ENCODE peak calls at places on chromosome 11, in four cellular contexts. One of them, this sample, is unnamed.

GRCh38 chr11:124768914-124769313 is 6.8 kb upstream of the ESAM start:
- DNase-seq in ovary: no peak
- DNase-seq in small intestine: peak; percentile 72
- DNase-seq in colonic mucosa: peak; percentile 74
- DNase-seq in this sample: no peak

GRCh38 chr11:61626580-61627380 is 45.9 kb upstream of the SYT7 start:
- DNase-seq in colonic mucosa: peak; percentile 84
- DNase-seq in small intestine: peak; percentile 42
- DNase-seq in ovary: no peak
- DNase-seq in this sample: no peak

GRCh38 chr11:31873115-31873514 is 62.0 kb upstream of the PAX6 start:
- DNase-seq in ovary: no peak
- DNase-seq in small intestine: no peak
- DNase-seq in colonic mucosa: no peak
- DNase-seq in this sample: no peak

GRCh38 chr11:128632151-128632791 is 44.9 kb upstream of the ETS1 start:
- DNase-seq in small intestine: peak; percentile 17
- DNase-seq in ovary: peak; percentile 48
- DNase-seq in colonic mucosa: no peak
- DNase-seq in this sample: peak; percentile 16

GRCh38 chr11:63911440-63911839 is 5.5 kb downstream of the RCOR2 start:
- DNase-seq in ovary: no peak
- DNase-seq in small intestine: no peak
- DNase-seq in colonic mucosa: no peak
- DNase-seq in this sample: no peak

GRCh38 chr11:96189351-96189750 is 153.6 kb downstream of the MAML2 start:
- DNase-seq in colonic mucosa: no peak
- DNase-seq in ovary: no peak
- DNase-seq in small intestine: no peak
- DNase-seq in this sample: no peak

GRCh38 chr11:10666976-10667892 is 26.3 kb downstream of the IRAG1 start:
- DNase-seq in small intestine: no peak
- DNase-seq in colonic mucosa: no peak
- DNase-seq in ovary: no peak
- DNase-seq in this sample: peak; percentile 51

GRCh38 chr11:95711945-95712221 is 77.7 kb downstream of the FAM76B start:
- DNase-seq in colonic mucosa: no peak
- DNase-seq in small intestine: no peak
- DNase-seq in ovary: no peak
- DNase-seq in this sample: no peak

GRCh38 chr11:82701847-82702520 is 31.7 kb downstream of the FAM181B start:
- DNase-seq in small intestine: peak; percentile 35
- DNase-seq in ovary: no peak
- DNase-seq in colonic mucosa: peak; percentile 22
- DNase-seq in this sample: peak; percentile 5

GRCh38 chr11:115219378-115219777 is 284.8 kb downstream of the CADM1 start:
- DNase-seq in small intestine: no peak
- DNase-seq in colonic mucosa: no peak
- DNase-seq in ovary: no peak
- DNase-seq in this sample: no peak

GRCh38 chr11:115590254-115590653 is 86.0 kb upstream of the CADM1 start:
- DNase-seq in colonic mucosa: no peak
- DNase-seq in ovary: no peak
- DNase-seq in small intestine: peak; percentile 8
- DNase-seq in this sample: no peak

GRCh38 chr11:72534859-72535547 is 100.7 kb upstream of the CLPB start:
- DNase-seq in ovary: no peak
- DNase-seq in small intestine: no peak
- DNase-seq in colonic mucosa: no peak
- DNase-seq in this sample: no peak

GRCh38 chr11:75966546-75967287 is 151.7 kb downstream of the UVRAG start:
- DNase-seq in colonic mucosa: no peak
- DNase-seq in ovary: no peak
- DNase-seq in small intestine: no peak
- DNase-seq in this sample: peak; percentile 12

GRCh38 chr11:17393472-17393871 is 5.0 kb upstream of the KCNJ11 start:
- DNase-seq in ovary: no peak
- DNase-seq in small intestine: no peak
- DNase-seq in colonic mucosa: no peak
- DNase-seq in this sample: no peak

GRCh38 chr11:12192796-12193514 is 82.6 kb downstream of the MICAL2 start:
- DNase-seq in small intestine: no peak
- DNase-seq in ovary: no peak
- DNase-seq in colonic mucosa: no peak
- DNase-seq in this sample: no peak

GRCh38 chr11:127962416-127962815 is 624.9 kb downstream of the ETS1 start:
- DNase-seq in colonic mucosa: no peak
- DNase-seq in ovary: no peak
- DNase-seq in small intestine: no peak
- DNase-seq in this sample: no peak

GRCh38 chr11:94140154-94140655 is 11.6 kb downstream of the PANX1 start:
- DNase-seq in small intestine: no peak
- DNase-seq in colonic mucosa: no peak
- DNase-seq in ovary: no peak
- DNase-seq in this sample: no peak

GRCh38 chr11:76284161-76284560 is 77.9 kb upstream of the WNT11 start:
- DNase-seq in ovary: no peak
- DNase-seq in small intestine: no peak
- DNase-seq in colonic mucosa: no peak
- DNase-seq in this sample: no peak

GRCh38 chr11:88414981-88415391 is 77.5 kb upstream of the CTSC start:
- DNase-seq in colonic mucosa: no peak
- DNase-seq in ovary: no peak
- DNase-seq in small intestine: no peak
- DNase-seq in this sample: no peak

GRCh38 chr11:71215372-71215965 is 36.9 kb downstream of the SHANK2 start:
- DNase-seq in small intestine: no peak
- DNase-seq in ovary: no peak
- DNase-seq in colonic mucosa: no peak
- DNase-seq in this sample: no peak

GRCh38 chr11:71211631-71212030 is 40.7 kb downstream of the SHANK2 start:
- DNase-seq in colonic mucosa: no peak
- DNase-seq in small intestine: no peak
- DNase-seq in ovary: no peak
- DNase-seq in this sample: no peak

GRCh38 chr11:71212871-71213559 is 39.4 kb downstream of the SHANK2 start:
- DNase-seq in small intestine: no peak
- DNase-seq in colonic mucosa: no peak
- DNase-seq in ovary: no peak
- DNase-seq in this sample: no peak

GRCh38 chr11:71214553-71215371 is 37.6 kb downstream of the SHANK2 start:
- DNase-seq in ovary: no peak
- DNase-seq in small intestine: no peak
- DNase-seq in colonic mucosa: no peak
- DNase-seq in this sample: no peak

DNA sequence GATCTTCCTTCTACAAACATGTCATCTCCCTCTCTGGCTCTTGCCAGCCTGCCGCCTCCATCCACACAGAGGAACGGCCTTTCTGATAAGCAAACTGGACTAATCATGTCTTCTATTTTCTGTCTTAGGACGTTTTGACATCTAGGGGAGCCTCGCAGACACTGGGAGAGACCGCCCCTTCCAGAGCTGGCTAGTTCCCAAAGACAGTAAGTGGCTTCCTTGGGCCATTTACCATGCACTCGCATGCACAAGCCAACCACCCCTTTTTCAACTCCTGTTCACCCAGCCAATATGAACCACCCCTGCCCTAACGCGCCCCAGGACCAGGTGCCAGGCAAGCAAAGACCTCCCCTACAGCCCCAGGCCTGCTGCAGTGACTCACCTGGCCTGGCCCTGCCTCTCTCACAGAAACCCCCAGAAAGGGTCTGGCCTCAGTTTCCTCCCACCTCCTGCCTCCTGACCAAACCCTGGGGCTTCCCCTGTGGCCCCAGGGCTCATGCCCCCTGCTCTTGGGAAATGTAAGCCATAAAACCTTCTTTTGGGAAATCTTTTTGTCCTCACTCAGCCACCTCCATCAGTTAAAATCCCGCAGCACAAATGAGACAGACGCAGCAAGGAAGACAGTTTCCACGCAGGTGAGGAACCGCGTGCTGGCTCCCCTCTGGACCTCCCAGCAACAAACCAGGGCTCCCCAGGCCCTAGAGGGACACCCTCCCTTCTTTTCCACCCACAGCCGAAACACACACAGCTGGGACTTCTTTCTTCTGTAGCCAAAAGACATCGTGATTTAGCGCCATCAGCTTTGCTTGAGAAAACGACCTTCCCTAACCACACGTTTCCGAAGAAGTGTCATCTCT is 38.5 kb downstream of the SHANK2 start:
- DNase-seq in small intestine: no peak
- DNase-seq in ovary: no peak
- DNase-seq in colonic mucosa: no peak
- DNase-seq in this sample: no peak
- H3K27ac ChIP-seq in small intestine: no peak overlapping the region
- H3K27ac ChIP-seq in ovary: no peak overlapping the region
- H3K27ac ChIP-seq in colonic mucosa: no peak overlapping the region
- H3K27ac ChIP-seq in this sample: no peak overlapping the region

DNA sequence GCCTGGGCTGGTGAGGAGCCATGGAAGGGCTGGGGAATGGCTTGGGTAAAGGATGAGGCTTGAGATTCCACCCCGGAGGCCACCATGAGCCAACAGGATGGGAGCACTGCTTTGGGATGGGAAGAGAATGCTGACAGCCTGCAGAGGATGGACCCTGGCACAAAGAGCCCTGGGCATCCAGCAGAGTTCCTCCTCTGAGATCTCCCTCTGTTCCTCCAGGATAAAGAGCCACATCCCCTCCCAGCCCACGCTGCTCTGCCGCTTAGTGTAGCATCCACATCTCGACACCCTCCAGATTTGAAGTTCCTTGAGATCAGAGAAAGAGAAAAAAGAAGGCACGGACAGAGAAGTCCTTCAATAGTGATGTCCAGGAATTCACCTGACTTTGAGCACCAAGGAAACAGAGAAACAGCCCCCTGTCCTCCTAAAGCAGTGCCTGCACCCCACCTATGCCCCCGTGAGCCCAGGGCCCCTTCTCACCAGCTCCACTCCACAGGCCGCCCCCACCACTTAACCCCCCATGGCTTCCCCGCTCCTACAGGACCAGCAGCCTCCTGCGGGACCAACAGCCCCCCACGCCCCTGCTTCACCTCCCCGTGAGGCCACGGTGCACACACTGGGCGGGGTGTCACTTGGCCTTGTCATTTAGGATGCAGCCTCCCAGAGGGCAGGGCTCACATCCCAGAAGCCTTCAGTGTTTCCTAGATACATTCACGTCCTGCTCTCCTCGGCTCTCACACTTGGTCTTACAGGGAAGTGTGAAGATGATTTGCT is 180.5 kb downstream of the SHANK2 start:
- DNase-seq in ovary: no peak
- DNase-seq in small intestine: no peak
- DNase-seq in colonic mucosa: no peak
- DNase-seq in this sample: no peak
- H3K4me3 ChIP-seq in ovary: no peak overlapping the region
- H3K4me3 ChIP-seq in small intestine: no peak overlapping the region
- H3K4me3 ChIP-seq in colonic mucosa: no peak overlapping the region
- H3K4me3 ChIP-seq in this sample: no peak overlapping the region

DNA sequence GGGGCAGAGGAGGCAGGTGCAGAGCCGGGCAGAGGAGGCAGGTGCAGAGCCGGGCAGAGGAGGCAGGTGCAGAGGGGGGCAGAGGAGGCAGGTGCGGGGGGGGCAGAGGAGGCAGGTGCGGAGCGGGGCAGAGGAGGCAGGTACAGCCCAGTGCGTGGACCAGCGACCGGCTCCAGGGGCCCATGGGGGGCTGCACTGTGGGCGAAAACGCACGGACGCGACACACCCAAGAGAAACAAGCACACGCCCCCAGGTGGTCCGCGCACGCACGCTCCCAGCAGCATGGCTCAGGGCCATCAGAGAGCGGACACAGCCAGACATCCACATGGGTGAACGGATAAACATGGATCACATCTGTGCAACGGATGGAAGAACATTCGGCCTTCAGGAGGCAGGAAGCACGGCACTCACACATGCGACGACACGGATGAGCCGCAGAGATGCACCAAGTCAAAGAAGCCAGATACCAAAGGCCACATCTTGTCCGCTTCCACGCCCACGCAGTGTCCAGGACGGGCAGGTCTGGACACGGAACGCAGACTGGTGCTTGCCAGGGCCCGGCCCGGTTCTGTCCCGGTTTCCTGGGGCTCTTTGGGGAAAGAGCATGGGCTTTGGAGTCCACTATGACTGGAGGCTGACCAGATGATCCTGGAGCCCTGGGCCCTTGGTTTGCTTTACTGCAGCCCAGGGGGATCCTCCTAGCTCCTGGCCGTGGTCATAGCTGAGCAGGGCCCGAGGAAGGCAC is 21.8 kb downstream of the OSBPL5 start:
- DNase-seq in ovary: no peak
- DNase-seq in colonic mucosa: no peak
- DNase-seq in small intestine: no peak
- DNase-seq in this sample: no peak
- H3K36me3 ChIP-seq in ovary: no peaks in the 10 kb centered on the region
- H3K36me3 ChIP-seq in colonic mucosa: no peaks in the 10 kb centered on the region
- H3K36me3 ChIP-seq in small intestine: no peaks in the 10 kb centered on the region
- H3K36me3 ChIP-seq in this sample: peaks cover 21% of the 10 kb centered on the region

GRCh38 chr11:116786360-116786759 is 1.5 kb downstream of the ZPR1 start:
- DNase-seq in ovary: no peak
- DNase-seq in colonic mucosa: no peak
- DNase-seq in small intestine: no peak
- DNase-seq in this sample: no peak

GRCh38 chr11:116787786-116788486 is at the start of gene ZPR1:
- DNase-seq in colonic mucosa: peak; percentile 91
- DNase-seq in small intestine: peak; percentile 88
- DNase-seq in ovary: peak; percentile 79
- DNase-seq in this sample: peak; percentile 59

GRCh38 chr11:116787436-116787785 is 412 bp downstream of the ZPR1 start:
- DNase-seq in ovary: no peak
- DNase-seq in colonic mucosa: no peak
- DNase-seq in small intestine: no peak
- DNase-seq in this sample: no peak

GRCh38 chr11:116788534-116788933 is 711 bp upstream of the ZPR1 start:
- DNase-seq in colonic mucosa: no peak
- DNase-seq in ovary: no peak
- DNase-seq in small intestine: no peak
- DNase-seq in this sample: no peak

DNA sequence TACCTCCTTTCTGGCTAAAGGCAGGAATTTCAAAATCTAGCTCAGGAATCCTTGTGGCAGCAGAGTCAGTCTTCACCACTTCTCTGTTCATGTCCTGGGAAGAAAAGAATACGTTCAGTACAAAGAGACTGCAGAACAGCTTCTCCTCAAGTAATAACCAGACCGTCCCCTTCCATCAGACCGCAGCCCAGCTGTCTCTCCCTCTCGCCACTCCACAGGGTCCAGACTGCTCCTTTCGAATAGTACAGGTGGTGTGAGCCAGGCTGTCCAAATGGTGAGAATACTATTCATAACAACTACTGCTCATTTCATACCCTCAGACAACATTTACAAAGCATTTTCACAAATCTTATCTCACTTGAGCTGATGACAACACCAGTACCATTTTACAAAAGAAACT is 857 bp downstream of the ZPR1 start:
- DNase-seq in ovary: no peak
- DNase-seq in small intestine: no peak
- DNase-seq in colonic mucosa: no peak
- DNase-seq in this sample: no peak
- H3K27ac ChIP-seq in ovary: no peak overlapping the region
- H3K27ac ChIP-seq in small intestine: no peak overlapping the region
- H3K27ac ChIP-seq in colonic mucosa: no peak overlapping the region
- H3K27ac ChIP-seq in this sample: no peak overlapping the region

GRCh38 chr11:68010058-68011041 is at the start of gene ALDH3B1:
- DNase-seq in small intestine: peak; percentile 92
- DNase-seq in colonic mucosa: peak; percentile 94
- DNase-seq in ovary: peak; percentile 79
- DNase-seq in this sample: peak; percentile 99
- H3K4me3 ChIP-seq in small intestine: peak within 1 kb of the TSS; percentile 42
- H3K4me3 ChIP-seq in colonic mucosa: peak within 1 kb of the TSS; percentile 29
- H3K4me3 ChIP-seq in ovary: peak within 1 kb of the TSS; percentile 9
- H3K4me3 ChIP-seq in this sample: peak within 1 kb of the TSS; percentile 43

GRCh38 chr11:126573325-126574076 is 218.0 kb downstream of the ST3GAL4 start:
- DNase-seq in small intestine: no peak
- DNase-seq in ovary: no peak
- DNase-seq in colonic mucosa: no peak
- DNase-seq in this sample: peak; percentile 1
- H3K36me3 ChIP-seq in small intestine: no peaks in the 10 kb centered on the region
- H3K36me3 ChIP-seq in ovary: no peaks in the 10 kb centered on the region
- H3K36me3 ChIP-seq in colonic mucosa: no peaks in the 10 kb centered on the region
- H3K36me3 ChIP-seq in this sample: no peaks in the 10 kb centered on the region